ENCODE peak calls at places on chromosomes 11 and 22, in ten cellular contexts. C, T, H, K, X, M, S, E, V and A are unnamed samples.
A peak's percentile ranks its signal among the peaks of the same experiment; 100 is the strongest.

GRCh38 chr11:114280696-114281095 is 15.5 kb upstream of the NNMT start:
- DNase-seq in C (peak; percentile 90), T (peak; percentile 65), H (no peak), K (peak; percentile 4), X (peak; percentile 87), M (no peak), S (no peak), E (peak; percentile 83), V (no peak), A (no peak)

GRCh38 chr11:12540913-12541587 is 133.2 kb upstream of the TEAD1 start:
- DNase-seq in C (peak; percentile 85), T (peak; percentile 87), H (no peak), K (no peak), X (peak; percentile 43), M (no peak), S (no peak), E (peak; percentile 86), V (no peak), A (no peak)

GRCh38 chr22:26439559-26439958 is 10.5 kb downstream of the ASPHD2 start:
- DNase-seq in C (no peak), T (no peak), H (no peak), K (no peak), X (no peak), M (no peak), S (no peak), E (no peak), V (no peak), A (no peak)

GRCh38 chr11:93498099-93499040 is 44.8 kb downstream of the SMCO4 start:
- DNase-seq in C (peak; percentile 10), T (no peak), H (no peak), K (no peak), X (no peak), M (no peak), S (no peak), E (peak; percentile 70), V (no peak), A (no peak)

GRCh38 chr22:19359554-19360299 is 68.2 kb upstream of the CLTCL1 start:
- DNase-seq in C (no peak), T (no peak), H (no peak), K (no peak), X (no peak), M (no peak), S (no peak), E (no peak), V (no peak), A (no peak)

GRCh38 chr11:119322360-119322739 is 5.4 kb upstream of the MCAM start:
- DNase-seq in C (peak; percentile 47), T (no peak), H (no peak), K (no peak), X (no peak), M (no peak), S (no peak), E (no peak), V (no peak), A (no peak)

GRCh38 chr11:45354976-45355705 is 69.0 kb upstream of the SYT13 start:
- DNase-seq in C (peak; percentile 58), T (no peak), H (peak; percentile 93), K (peak; percentile 71), X (peak; percentile 91), M (peak; percentile 41), S (peak; percentile 78), E (peak; percentile 80), V (peak; percentile 77), A (peak; percentile 95)

GRCh38 chr22:40233886-40234285 is 56.2 kb downstream of the TNRC6B start:
- DNase-seq in C (no peak), T (no peak), H (no peak), K (no peak), X (no peak), M (no peak), S (no peak), E (no peak), V (no peak), A (no peak)

GRCh38 chr11:68271023-68271780 is 571 bp downstream of the C11orf24 start:
- DNase-seq in C (peak; percentile 82), T (peak; percentile 61), H (peak; percentile 63), K (no peak), X (peak; percentile 74), M (no peak), S (peak; percentile 21), E (peak; percentile 81), V (no peak), A (peak; percentile 80)

GRCh38 chr22:50276143-50276542 is 6.0 kb upstream of the MAPK11 start:
- DNase-seq in C (peak; percentile 56), T (no peak), H (peak; percentile 22), K (peak; percentile 92), X (peak; percentile 77), M (no peak), S (peak; percentile 62), E (no peak), V (no peak), A (peak; percentile 80)

GRCh38 chr22:25726241-25726640 is 15.7 kb upstream of the MYO18B start:
- DNase-seq in C (no peak), T (no peak), H (no peak), K (no peak), X (no peak), M (no peak), S (no peak), E (no peak), V (no peak), A (no peak)

GRCh38 chr11:86673872-86674750 is 1.7 kb upstream of the ME3 start:
- DNase-seq in C (no peak), T (no peak), H (no peak), K (no peak), X (no peak), M (no peak), S (no peak), E (no peak), V (no peak), A (no peak)

GRCh38 chr22:23315341-23315917 is 135.1 kb downstream of the BCR start:
- DNase-seq in C (peak; percentile 74), T (no peak), H (peak; percentile 71), K (peak; percentile 35), X (peak; percentile 87), M (no peak), S (peak; percentile 43), E (peak; percentile 61), V (peak; percentile 11), A (peak; percentile 83)

GRCh38 chr22:28172948-28173360 is 253.9 kb upstream of the PITPNB start:
- DNase-seq in C (no peak), T (no peak), H (no peak), K (no peak), X (no peak), M (no peak), S (no peak), E (peak; percentile 83), V (no peak), A (no peak)

GRCh38 chr11:100774132-100774531 is 87.0 kb downstream of the ARHGAP42 start:
- DNase-seq in C (no peak), T (no peak), H (no peak), K (no peak), X (no peak), M (no peak), S (no peak), E (no peak), V (no peak), A (no peak)